ENCODE peak calls at places on chromosome 13, in five cellular contexts. One of them, this sample, is unnamed.

GRCh38 chr13:29767006-29767405 is 83.4 kb downstream of the UBL3 start:
- DNase-seq in astrocyte: no peak
- DNase-seq in esophagus muscularis mucosa: no peak
- DNase-seq in CD8-positive, alpha-beta T cell: no peak
- DNase-seq in ovary: no peak
- DNase-seq in this sample: no peak

GRCh38 chr13:41099986-41100385 is 32.6 kb downstream of the KBTBD6 start:
- DNase-seq in astrocyte: no peak
- DNase-seq in esophagus muscularis mucosa: no peak
- DNase-seq in ovary: no peak
- DNase-seq in CD8-positive, alpha-beta T cell: no peak
- DNase-seq in this sample: no peak

GRCh38 chr13:102965802-102966201 is 100.4 kb downstream of the SLC10A2 start:
- DNase-seq in ovary: no peak
- DNase-seq in astrocyte: no peak
- DNase-seq in esophagus muscularis mucosa: peak; percentile 17
- DNase-seq in CD8-positive, alpha-beta T cell: no peak
- DNase-seq in this sample: no peak

GRCh38 chr13:45295536-45295935 is 45.4 kb downstream of the TPT1 start:
- DNase-seq in astrocyte: no peak
- DNase-seq in ovary: no peak
- DNase-seq in esophagus muscularis mucosa: no peak
- DNase-seq in CD8-positive, alpha-beta T cell: no peak
- DNase-seq in this sample: no peak

GRCh38 chr13:24270639-24271131 is 38.7 kb upstream of the C1QTNF9 start:
- DNase-seq in astrocyte: peak; percentile 59
- DNase-seq in esophagus muscularis mucosa: no peak
- DNase-seq in ovary: peak; percentile 68
- DNase-seq in CD8-positive, alpha-beta T cell: peak; percentile 40
- DNase-seq in this sample: peak; percentile 57

GRCh38 chr13:75934889-75935288 is 298.8 kb downstream of the LMO7 start:
- DNase-seq in ovary: no peak
- DNase-seq in esophagus muscularis mucosa: no peak
- DNase-seq in astrocyte: peak; percentile 56
- DNase-seq in CD8-positive, alpha-beta T cell: no peak
- DNase-seq in this sample: peak; percentile 1

GRCh38 chr13:96984061-96984508 is 10.2 kb downstream of the OXGR1 start:
- DNase-seq in CD8-positive, alpha-beta T cell: no peak
- DNase-seq in esophagus muscularis mucosa: no peak
- DNase-seq in ovary: no peak
- DNase-seq in astrocyte: no peak
- DNase-seq in this sample: no peak

GRCh38 chr13:34076319-34076718 is 258.4 kb downstream of the RFC3 start:
- DNase-seq in esophagus muscularis mucosa: no peak
- DNase-seq in CD8-positive, alpha-beta T cell: no peak
- DNase-seq in astrocyte: peak; percentile 77
- DNase-seq in ovary: no peak
- DNase-seq in this sample: no peak

GRCh38 chr13:60134376-60134775 is 29.4 kb downstream of the DIAPH3 start:
- DNase-seq in ovary: no peak
- DNase-seq in CD8-positive, alpha-beta T cell: no peak
- DNase-seq in astrocyte: no peak
- DNase-seq in esophagus muscularis mucosa: no peak
- DNase-seq in this sample: no peak

GRCh38 chr13:43127827-43128226 is 104.4 kb downstream of the DNAJC15 start:
- DNase-seq in CD8-positive, alpha-beta T cell: no peak
- DNase-seq in esophagus muscularis mucosa: peak; percentile 89
- DNase-seq in ovary: no peak
- DNase-seq in astrocyte: no peak
- DNase-seq in this sample: no peak
- H3K27ac ChIP-seq in CD8-positive, alpha-beta T cell: no peak overlapping the region
- H3K27ac ChIP-seq in esophagus muscularis mucosa: no peak overlapping the region
- H3K27ac ChIP-seq in ovary: no peak overlapping the region
- H3K27ac ChIP-seq in astrocyte: no peak overlapping the region
- H3K27ac ChIP-seq in this sample: no peak overlapping the region

DNA sequence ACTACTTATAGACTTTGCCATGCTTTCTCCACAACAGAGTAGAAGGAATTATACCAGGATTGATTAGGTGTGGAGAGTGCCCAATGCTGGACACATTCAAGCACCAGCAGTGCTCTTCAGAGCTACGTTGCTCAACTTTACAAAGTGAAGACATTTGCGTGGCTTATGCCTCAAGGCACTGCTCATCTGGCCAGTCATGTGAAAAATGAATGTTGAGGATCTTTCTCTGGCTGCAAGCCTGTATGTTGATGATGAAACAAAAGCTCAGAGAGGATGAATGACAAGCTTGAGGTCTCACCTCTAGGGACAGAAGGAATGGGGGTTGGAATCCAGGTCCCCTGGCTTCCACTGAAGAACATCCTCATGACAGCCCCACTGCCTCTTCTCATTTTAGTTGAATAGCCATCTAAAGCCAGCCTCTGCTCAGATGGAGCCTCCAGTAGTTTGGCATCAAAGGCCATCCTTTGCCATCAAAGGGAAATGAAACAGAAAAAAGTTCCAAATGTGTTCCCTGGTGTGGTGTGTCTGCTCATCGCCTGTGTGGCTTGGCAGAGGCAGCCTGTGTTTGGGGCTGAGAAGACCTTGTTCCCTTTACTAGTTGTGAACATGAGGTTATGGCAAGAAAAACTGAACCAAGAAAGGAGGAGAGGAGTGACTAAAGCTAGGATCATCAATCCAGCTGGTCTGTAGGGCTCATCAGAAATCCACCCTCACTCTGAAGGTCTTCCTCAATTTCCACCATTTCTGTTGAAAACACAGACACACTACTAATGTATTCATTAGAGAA is 114.0 kb upstream of the KL start:
- DNase-seq in CD8-positive, alpha-beta T cell: no peak
- DNase-seq in astrocyte: no peak
- DNase-seq in ovary: no peak
- DNase-seq in esophagus muscularis mucosa: no peak
- DNase-seq in this sample: no peak
- H3K27ac ChIP-seq in CD8-positive, alpha-beta T cell: no peak overlapping the region
- H3K27ac ChIP-seq in astrocyte: no peak overlapping the region
- H3K27ac ChIP-seq in ovary: no peak overlapping the region
- H3K27ac ChIP-seq in esophagus muscularis mucosa: peak overlapping the region; percentile 35
- H3K27ac ChIP-seq in this sample: no peak overlapping the region

GRCh38 chr13:47112205-47112896 is 215.5 kb upstream of the HTR2A start:
- DNase-seq in esophagus muscularis mucosa: no peak
- DNase-seq in astrocyte: no peak
- DNase-seq in ovary: no peak
- DNase-seq in CD8-positive, alpha-beta T cell: no peak
- DNase-seq in this sample: no peak
- H3K27ac ChIP-seq in esophagus muscularis mucosa: no peak overlapping the region
- H3K27ac ChIP-seq in astrocyte: no peak overlapping the region
- H3K27ac ChIP-seq in ovary: no peak overlapping the region
- H3K27ac ChIP-seq in CD8-positive, alpha-beta T cell: no peak overlapping the region
- H3K27ac ChIP-seq in this sample: no peak overlapping the region

GRCh38 chr13:20684535-20684934 is 19.0 kb upstream of the IL17D start:
- DNase-seq in astrocyte: peak; percentile 25
- DNase-seq in ovary: no peak
- DNase-seq in esophagus muscularis mucosa: no peak
- DNase-seq in CD8-positive, alpha-beta T cell: no peak
- DNase-seq in this sample: no peak

GRCh38 chr13:20684041-20684440 is 19.5 kb upstream of the IL17D start:
- DNase-seq in CD8-positive, alpha-beta T cell: no peak
- DNase-seq in esophagus muscularis mucosa: no peak
- DNase-seq in astrocyte: no peak
- DNase-seq in ovary: no peak
- DNase-seq in this sample: no peak

GRCh38 chr13:20676213-20676612 is 27.3 kb upstream of the IL17D start:
- DNase-seq in CD8-positive, alpha-beta T cell: no peak
- DNase-seq in astrocyte: no peak
- DNase-seq in ovary: no peak
- DNase-seq in esophagus muscularis mucosa: no peak
- DNase-seq in this sample: no peak

GRCh38 chr13:20680416-20681080 is 23.0 kb upstream of the IL17D start:
- DNase-seq in ovary: no peak
- DNase-seq in astrocyte: no peak
- DNase-seq in esophagus muscularis mucosa: no peak
- DNase-seq in CD8-positive, alpha-beta T cell: no peak
- DNase-seq in this sample: no peak

GRCh38 chr13:20679879-20680278 is 23.6 kb upstream of the IL17D start:
- DNase-seq in astrocyte: no peak
- DNase-seq in CD8-positive, alpha-beta T cell: no peak
- DNase-seq in esophagus muscularis mucosa: no peak
- DNase-seq in ovary: no peak
- DNase-seq in this sample: no peak
- H3K27ac ChIP-seq in astrocyte: no peak overlapping the region
- H3K27ac ChIP-seq in CD8-positive, alpha-beta T cell: no peak overlapping the region
- H3K27ac ChIP-seq in esophagus muscularis mucosa: no peak overlapping the region
- H3K27ac ChIP-seq in ovary: no peak overlapping the region
- H3K27ac ChIP-seq in this sample: no peak overlapping the region

DNA sequence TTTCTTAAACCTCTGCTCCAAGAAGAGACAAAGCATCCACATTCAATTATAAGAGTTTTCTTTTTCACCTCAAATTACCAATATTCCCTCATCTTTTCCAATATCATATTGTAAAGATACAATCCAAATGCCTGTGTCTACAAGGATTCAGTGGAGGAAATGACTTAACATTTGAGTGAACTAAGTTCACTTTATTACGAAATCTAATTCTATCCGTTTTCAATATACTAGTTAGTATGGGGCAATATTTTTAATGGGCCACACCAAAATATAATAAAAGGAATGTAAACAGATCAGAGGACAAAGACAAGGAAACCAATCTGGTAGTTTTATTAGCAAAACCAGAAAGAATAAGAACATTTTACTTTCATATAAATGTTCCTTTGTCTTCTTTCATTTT is 136.0 kb downstream of the DCLK1 start:
- DNase-seq in ovary: no peak
- DNase-seq in astrocyte: no peak
- DNase-seq in CD8-positive, alpha-beta T cell: no peak
- DNase-seq in esophagus muscularis mucosa: no peak
- DNase-seq in this sample: no peak
- H3K27ac ChIP-seq in ovary: no peak overlapping the region
- H3K27ac ChIP-seq in astrocyte: peak overlapping the region; percentile 62
- H3K27ac ChIP-seq in CD8-positive, alpha-beta T cell: no peak overlapping the region
- H3K27ac ChIP-seq in esophagus muscularis mucosa: peak overlapping the region; percentile 29
- H3K27ac ChIP-seq in this sample: no peak overlapping the region